ENCODE peak calls at places on chromosome 16, in ten cellular contexts. Z, M, B, N, V, J, Q, K, H and P are unnamed samples.

GRCh38 chr16:54655171-54655590 is 275.5 kb upstream of the IRX5 start:
- DNase-seq in Z (no peak), M (peak; percentile 38), B (peak; percentile 55), N (no peak), V (no peak), J (peak; percentile 83), Q (no peak), K (no peak), H (no peak), P (no peak)

GRCh38 chr16:58940609-58941008 is 206.5 kb upstream of the GOT2 start:
- DNase-seq in Z (no peak), M (no peak), B (no peak), N (no peak), V (no peak), J (no peak), Q (no peak), K (no peak), H (no peak), P (no peak)

GRCh38 chr16:59593256-59593655 is 859.1 kb upstream of the GOT2 start:
- DNase-seq in Z (no peak), M (no peak), B (no peak), N (no peak), V (no peak), J (no peak), Q (no peak), K (no peak), H (no peak), P (no peak)

GRCh38 chr16:68776821-68777485 is 39.9 kb downstream of the CDH1 start:
- DNase-seq in Z (no peak), M (no peak), B (no peak), N (no peak), V (no peak), J (no peak), Q (no peak), K (no peak), H (no peak), P (no peak)

GRCh38 chr16:75000481-75001081 is 1.8 kb downstream of the ZNRF1 start:
- DNase-seq in Z (no peak), M (no peak), B (no peak), N (no peak), V (no peak), J (no peak), Q (peak; percentile 86), K (peak; percentile 61), H (no peak), P (no peak)

GRCh38 chr16:67019171-67019570 is 9.8 kb upstream of the CBFB start:
- DNase-seq in Z (no peak), M (peak; percentile 2), B (no peak), N (no peak), V (no peak), J (no peak), Q (no peak), K (no peak), H (no peak), P (no peak)

GRCh38 chr16:27703545-27703944 is 153.6 kb downstream of the KATNIP start:
- DNase-seq in Z (no peak), M (no peak), B (peak; percentile 8), N (no peak), V (no peak), J (no peak), Q (no peak), K (no peak), H (no peak), P (peak; percentile 13)

GRCh38 chr16:27618611-27619380 is 68.9 kb downstream of the KATNIP start:
- DNase-seq in Z (no peak), M (no peak), B (no peak), N (no peak), V (no peak), J (no peak), Q (no peak), K (no peak), H (no peak), P (no peak)

GRCh38 chr16:18784917-18785623 is 5.1 kb downstream of the RPS15A start:
- DNase-seq in Z (no peak), M (no peak), B (no peak), N (no peak), V (no peak), J (no peak), Q (no peak), K (no peak), H (no peak), P (no peak)

GRCh38 chr16:18782697-18783429 is 7.3 kb downstream of the RPS15A start:
- DNase-seq in Z (no peak), M (no peak), B (no peak), N (no peak), V (no peak), J (no peak), Q (no peak), K (no peak), H (no peak), P (no peak)

GRCh38 chr16:18789515-18789849 is 652 bp downstream of the RPS15A start:
- DNase-seq in Z (no peak), M (no peak), B (no peak), N (no peak), V (no peak), J (no peak), Q (no peak), K (no peak), H (no peak), P (no peak)

GRCh38 chr16:18788828-18789514 is 1.2 kb downstream of the RPS15A start:
- DNase-seq in Z (no peak), M (no peak), B (no peak), N (no peak), V (no peak), J (no peak), Q (no peak), K (no peak), H (no peak), P (no peak)

DNA sequence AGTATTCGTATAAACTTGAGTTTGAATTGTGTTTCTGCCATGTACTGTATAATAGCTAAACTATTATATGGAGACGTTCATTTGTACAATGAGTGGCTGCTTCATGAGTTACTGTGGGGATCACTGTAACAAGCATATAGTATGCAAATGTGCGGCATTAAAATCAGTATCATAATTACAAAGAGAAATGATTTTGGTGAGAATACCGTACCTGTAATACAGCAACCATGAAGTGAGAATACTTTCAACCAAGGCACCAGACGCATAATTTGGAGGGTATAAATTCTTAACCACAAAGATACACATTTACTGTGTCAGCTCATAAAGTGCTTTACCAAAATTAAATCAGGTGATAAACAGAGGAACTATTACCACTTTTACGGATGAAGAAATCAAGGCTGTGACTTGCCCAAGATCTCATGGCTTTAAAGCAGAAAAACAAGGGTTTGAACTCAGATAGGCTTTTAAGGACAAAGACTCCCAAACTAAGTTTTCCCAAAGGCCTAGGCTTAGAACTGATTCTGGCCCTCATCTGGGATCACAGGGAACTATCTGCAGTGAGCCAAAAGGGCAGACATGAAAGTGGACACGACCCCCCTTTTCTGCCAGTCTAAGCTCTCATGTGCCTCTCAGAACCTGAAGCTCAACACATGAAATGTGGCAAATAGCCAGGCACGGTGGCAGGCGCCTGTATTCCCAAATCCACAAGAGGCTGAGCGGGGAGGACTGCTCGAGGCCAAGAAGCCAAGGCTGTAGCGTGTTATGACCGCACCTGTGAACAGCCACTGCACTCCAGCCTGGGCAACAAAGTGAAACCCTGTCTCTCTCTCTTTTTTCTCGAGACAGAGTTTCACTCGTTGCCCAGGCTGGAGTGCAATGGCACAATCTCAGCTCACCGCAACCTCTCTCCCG is 6.4 kb downstream of the RPS15A start:
- DNase-seq in Z (no peak), M (no peak), B (no peak), N (no peak), V (no peak), J (no peak), Q (no peak), K (no peak), H (no peak), P (no peak)
- TF ChIP-seq CTCF in Z (no peak), M (no peak), B (no peak), N (no peak), V (no peak), J (no peak), Q (no peak), K (no peak), H (no peak), P (no peak)

DNA sequence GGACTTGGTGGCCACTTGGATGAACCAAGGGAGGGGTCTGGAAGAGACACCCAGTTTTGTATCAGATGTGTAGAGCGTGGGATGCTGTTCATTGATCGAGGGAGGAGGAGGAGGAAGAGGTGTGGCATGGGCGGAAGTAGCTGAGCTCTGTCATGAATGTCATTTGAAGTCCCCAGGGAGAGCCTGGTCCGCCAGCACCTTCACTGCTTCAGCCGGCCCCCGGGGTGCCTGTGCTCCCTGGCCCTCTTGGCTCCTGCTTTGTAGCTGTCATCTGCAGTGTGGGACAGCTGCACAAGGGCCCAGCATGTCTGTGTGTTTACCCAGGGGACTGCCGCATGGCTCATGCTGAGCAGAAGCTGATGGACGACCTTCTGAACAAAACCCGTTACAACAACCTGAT is 75.4 kb upstream of the RBL2 start:
- DNase-seq in Z (no peak), M (no peak), B (no peak), N (no peak), V (no peak), J (no peak), Q (peak; percentile 77), K (no peak), H (no peak), P (no peak)
- TF ChIP-seq EP300 in Z (no peak), M (no peak), B (no peak), N (no peak), V (no peak), J (no peak), Q (no peak), K (no peak), H (no peak), P (no peak)

DNA sequence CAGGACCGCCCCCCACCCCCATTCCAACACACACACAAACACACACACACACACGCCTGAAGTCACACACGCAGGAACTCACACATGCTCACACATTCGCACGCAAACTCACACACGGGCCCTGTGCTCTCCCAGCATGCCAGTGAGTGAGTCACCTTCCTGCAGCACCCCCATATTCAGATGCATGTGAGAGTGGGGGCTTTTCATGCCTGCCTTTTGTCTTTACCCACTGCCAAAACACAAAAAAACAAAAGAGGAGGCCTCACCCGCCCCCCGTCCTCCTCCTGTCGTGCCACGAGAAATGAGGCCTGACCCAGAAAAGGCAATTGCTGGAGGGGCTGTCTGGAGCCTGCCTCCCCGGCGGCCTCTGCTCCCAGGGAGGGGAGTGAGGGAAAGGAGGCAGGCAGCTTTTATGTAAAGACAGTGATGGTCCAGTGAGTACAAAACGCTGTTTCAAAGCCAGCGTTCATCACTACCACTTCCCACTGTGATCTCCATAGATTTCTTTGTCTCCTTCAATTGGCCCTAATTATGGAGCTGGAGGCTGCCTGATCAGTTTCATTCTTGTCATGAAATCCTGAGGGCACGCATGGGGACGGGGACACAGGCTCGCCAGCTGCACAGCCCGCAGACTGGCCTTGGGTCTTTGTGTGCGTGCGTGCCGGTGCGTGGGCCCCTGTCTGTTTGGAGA is 29.5 kb upstream of the GSE1 start:
- DNase-seq in Z (no peak), M (no peak), B (no peak), N (peak; percentile 51), V (no peak), J (no peak), Q (no peak), K (peak; percentile 69), H (no peak), P (no peak)
- H3K27ac ChIP-seq in Z (no peak overlapping the region), M (no peak overlapping the region), B (no peak overlapping the region), N (no peak overlapping the region), V (peak overlapping the region; percentile 16), J (no peak overlapping the region), Q (no peak overlapping the region), K (no peak overlapping the region), H (peak overlapping the region; percentile 8), P (no peak overlapping the region)

GRCh38 chr16:81478294-81478693 is 33.7 kb downstream of the CMIP start:
- DNase-seq in Z (no peak), M (no peak), B (no peak), N (no peak), V (no peak), J (no peak), Q (no peak), K (no peak), H (no peak), P (no peak)

GRCh38 chr16:81478876-81479496 is 34.4 kb downstream of the CMIP start:
- DNase-seq in Z (no peak), M (no peak), B (peak; percentile 86), N (no peak), V (no peak), J (peak; percentile 75), Q (no peak), K (no peak), H (peak; percentile 73), P (no peak)

GRCh38 chr16:81483064-81483969 is 38.7 kb downstream of the CMIP start:
- DNase-seq in Z (no peak), M (no peak), B (no peak), N (no peak), V (no peak), J (no peak), Q (no peak), K (no peak), H (no peak), P (no peak)

GRCh38 chr16:81482329-81483063 is 37.9 kb downstream of the CMIP start:
- DNase-seq in Z (no peak), M (no peak), B (no peak), N (no peak), V (peak; percentile 76), J (no peak), Q (no peak), K (no peak), H (no peak), P (no peak)

DNA sequence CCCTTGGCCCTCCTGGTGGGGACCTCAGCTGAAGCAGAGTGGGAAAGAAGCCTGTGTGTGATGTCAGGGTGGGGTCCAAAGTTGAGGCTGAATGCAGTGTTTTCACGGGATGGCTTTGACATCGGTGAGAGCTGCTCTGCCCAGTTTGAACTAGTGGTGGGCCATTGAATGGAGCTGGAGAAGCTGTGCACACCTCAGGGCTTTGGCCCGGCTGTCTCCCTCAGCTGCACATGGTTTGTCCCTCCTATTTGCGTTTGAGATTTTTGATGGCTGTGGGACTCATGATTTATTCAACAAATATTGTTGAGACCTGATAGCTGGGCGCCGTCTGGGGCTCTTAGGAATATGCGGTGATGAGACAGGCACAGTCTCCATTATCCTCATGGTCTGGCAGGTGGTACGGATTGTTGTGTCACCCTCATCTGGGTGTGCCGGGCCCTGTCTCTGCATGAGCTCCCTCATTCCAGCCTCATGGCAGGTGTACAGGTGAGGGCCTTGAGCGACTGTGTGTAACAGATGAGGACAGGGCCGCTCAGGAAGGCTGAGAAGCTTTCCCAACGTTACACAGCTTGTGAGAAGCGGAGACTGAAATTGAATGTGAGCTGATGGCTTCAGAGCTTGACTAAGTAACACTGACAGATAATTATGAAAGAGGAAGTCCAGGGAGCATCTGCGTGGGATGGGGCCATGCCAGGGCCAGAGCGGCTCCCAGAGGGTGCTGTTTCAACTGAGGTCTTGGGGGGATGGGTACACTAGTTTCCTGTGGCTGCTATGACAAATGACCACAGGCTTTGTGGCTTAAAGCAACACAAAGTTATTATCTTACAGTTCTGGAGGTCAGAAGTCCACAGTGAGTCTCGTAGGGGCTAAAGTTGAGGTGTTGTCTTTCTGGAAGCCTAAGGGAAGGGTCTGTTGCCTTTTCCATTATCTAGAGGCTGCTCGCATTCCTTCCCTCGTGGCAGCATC is 36.5 kb downstream of the CMIP start:
- DNase-seq in Z (no peak), M (no peak), B (peak; percentile 85), N (no peak), V (peak; percentile 54), J (peak; percentile 57), Q (no peak), K (peak; percentile 79), H (peak; percentile 72), P (no peak)
- TF ChIP-seq CTCF in Z (no peak), M (no peak), B (no peak), N (no peak), V (peak; percentile 35), J (no peak), Q (no peak), K (no peak), H (no peak), P (no peak)